ENCODE peak calls at places on chromosomes 3 and 15, in five cellular contexts. K is A549, M is H9, L is cardiac fibroblast, W is GM13976. A is an unnamed sample.
A peak's percentile ranks its signal among the peaks of the same experiment; 100 is the strongest.

GRCh38 chr15:81152339-81152738 is 18.3 kb downstream of the CFAP161 start:
- DNase-seq in M (no peak), K (no peak), W (no peak), L (no peak), A (no peak)

GRCh38 chr15:73571346-73571745 is 61.8 kb downstream of the NPTN start:
- DNase-seq in M (no peak), W (no peak), K (no peak), L (no peak), A (no peak)

GRCh38 chr3:157163554-157163953 is 3.6 kb upstream of the CCNL1 start:
- DNase-seq in K (no peak), L (no peak), M (no peak), W (no peak), A (no peak)

GRCh38 chr3:65342084-65342683 is 654.4 kb upstream of the ADAMTS9 start:
- DNase-seq in W (peak; percentile 44), M (peak; percentile 81), K (peak; percentile 56), L (peak; percentile 58), A (peak; percentile 75)

GRCh38 chr3:187293514-187293870 is 2.0 kb upstream of the MASP1 start:
- DNase-seq in K (no peak), W (no peak), L (no peak), M (no peak), A (no peak)

GRCh38 chr15:58882243-58882642 is 51.2 kb downstream of the SLTM start:
- DNase-seq in L (no peak), W (no peak), M (no peak), K (no peak), A (no peak)

GRCh38 chr3:72582211-72582878 is 265.9 kb downstream of the SHQ1 start:
- DNase-seq in L (no peak), M (no peak), W (peak; percentile 73), K (no peak), A (no peak)

GRCh38 chr15:97968380-97968779 is 7.9 kb downstream of the ARRDC4 start:
- DNase-seq in L (peak; percentile 81), K (no peak), W (no peak), M (no peak), A (no peak)

GRCh38 chr15:93152951-93153350 is 63.9 kb upstream of the RGMA start:
- DNase-seq in W (no peak), M (no peak), K (no peak), L (peak; percentile 34), A (no peak)

GRCh38 chr3:111151438-111151837 is 79.8 kb downstream of the NECTIN3 start:
- DNase-seq in W (no peak), K (peak; percentile 5), M (no peak), L (peak; percentile 24), A (no peak)

GRCh38 chr3:191499307-191500125 is 38.6 kb downstream of the PYDC2 start:
- DNase-seq in L (peak; percentile 48), K (no peak), W (no peak), M (peak; percentile 32), A (no peak)

GRCh38 chr15:39736646-39737550 is 45.7 kb downstream of the FSIP1 start:
- DNase-seq in K (no peak), W (no peak), M (no peak), L (no peak), A (no peak)

GRCh38 chr3:47433796-47434195 is 41.9 kb downstream of the SCAP start:
- DNase-seq in W (no peak), K (no peak), L (no peak), M (no peak), A (no peak)

GRCh38 chr15:32683906-32684584 is 33.8 kb upstream of the GREM1 start:
- DNase-seq in L (peak; percentile 93), M (no peak), K (peak; percentile 30), W (no peak), A (no peak)

GRCh38 chr15:64454282-64454681 is 6.1 kb upstream of the ZNF609 start:
- DNase-seq in L (no peak), K (no peak), W (no peak), M (no peak), A (no peak)

GRCh38 chr3:139935866-139936817 is 1.2 kb downstream of the CLSTN2 start:
- DNase-seq in M (peak; percentile 44), L (peak; percentile 3), W (peak; percentile 35), K (no peak), A (peak; percentile 41)

GRCh38 chr3:98884675-98885371 is 16.7 kb downstream of the DCBLD2 start:
- DNase-seq in L (peak; percentile 78), M (no peak), W (no peak), K (no peak), A (no peak)

GRCh38 chr3:67461667-67462142 is 192.7 kb downstream of the SUCLG2 start:
- DNase-seq in M (no peak), W (no peak), K (no peak), L (peak; percentile 68), A (no peak)

GRCh38 chr15:89496155-89497098 is at the start of gene RHCG:
- DNase-seq in W (peak; percentile 56), M (peak; percentile 92), K (peak; percentile 94), L (peak; percentile 50), A (peak; percentile 55)

GRCh38 chr15:51288143-51289065 is 50.0 kb downstream of the CYP19A1 start:
- DNase-seq in M (no peak), W (no peak), K (no peak), L (peak; percentile 44), A (no peak)

GRCh38 chr3:139455855-139456254 is 20.5 kb downstream of the RBP2 start:
- DNase-seq in W (no peak), M (no peak), L (no peak), K (no peak), A (no peak)

GRCh38 chr3:152943645-152944044 is 108.7 kb downstream of the P2RY1 start:
- DNase-seq in L (peak; percentile 10), M (no peak), K (peak; percentile 7), W (no peak), A (no peak)

GRCh38 chr3:71332813-71333212 is 250.7 kb downstream of the FOXP1 start:
- DNase-seq in M (no peak), L (no peak), W (no peak), K (no peak), A (no peak)

GRCh38 chr3:64454179-64454578 is 228.9 kb upstream of the PRICKLE2 start:
- DNase-seq in L (peak; percentile 78), K (no peak), W (no peak), M (no peak), A (no peak)

DNA sequence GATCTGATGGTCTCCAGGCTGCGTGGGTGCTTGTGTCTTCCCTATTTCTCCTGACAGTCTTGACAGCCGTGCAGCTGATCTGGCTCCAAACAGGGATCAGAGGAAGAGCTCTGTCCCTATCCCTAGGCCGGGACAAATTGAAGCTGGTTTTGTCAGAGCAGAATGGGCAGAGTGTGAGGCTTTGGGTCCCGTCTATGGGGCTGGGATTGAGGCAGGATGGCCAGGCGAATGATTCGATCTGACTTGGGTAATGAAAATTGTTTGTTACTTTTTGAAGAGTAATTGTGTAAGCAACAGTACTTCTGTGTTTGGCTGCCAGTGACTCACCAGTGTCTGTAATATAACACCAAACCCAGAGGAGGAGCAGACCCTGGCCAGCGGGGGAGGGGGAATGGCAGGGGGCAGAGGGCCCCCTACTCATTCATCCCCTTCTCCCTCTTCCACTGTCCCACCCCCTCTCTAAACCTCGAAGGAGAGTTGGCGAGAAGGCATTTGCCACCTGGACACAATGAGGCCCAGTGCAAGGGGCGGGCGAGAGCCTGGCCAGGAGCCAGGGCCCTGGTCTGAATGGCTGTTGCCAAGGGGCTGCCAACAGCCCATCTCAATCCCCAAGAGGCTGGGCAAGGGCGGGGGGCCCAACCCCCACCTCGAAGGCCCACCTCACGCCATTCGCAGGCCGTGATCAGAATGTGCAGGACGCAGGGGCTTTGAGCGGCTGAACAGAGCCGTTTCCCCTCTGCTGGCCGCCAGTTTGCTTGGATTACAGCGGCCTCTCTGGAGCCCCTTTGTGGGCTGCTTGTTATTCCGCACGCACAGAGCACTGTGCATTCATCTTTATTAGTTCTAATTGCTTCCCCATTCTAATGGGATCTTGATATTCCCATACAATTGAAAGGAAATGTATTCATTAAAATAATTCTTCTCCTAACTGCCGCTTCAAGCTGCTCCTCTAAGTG is 5.1 kb upstream of the MAGEF1 start:
- DNase-seq in L (peak; percentile 63), M (peak; percentile 60), K (no peak), W (peak; percentile 6), A (no peak)
- TF ChIP-seq CTCF in L (no peak), M (peak; percentile 27), K (no peak), W (no peak), A (no peak)

GRCh38 chr15:56016281-56016680 is 22.9 kb upstream of the NEDD4 start:
- DNase-seq in K (no peak), W (no peak), L (no peak), M (no peak), A (no peak)

GRCh38 chr15:56017920-56018319 is 24.5 kb upstream of the NEDD4 start:
- DNase-seq in W (no peak), M (no peak), L (no peak), K (no peak), A (no peak)

GRCh38 chr15:56019060-56019793 is 25.8 kb upstream of the NEDD4 start:
- DNase-seq in W (no peak), K (peak; percentile 51), M (no peak), L (no peak), A (no peak)

GRCh38 chr15:56017511-56017910 is 24.1 kb upstream of the NEDD4 start:
- DNase-seq in M (no peak), K (no peak), L (no peak), W (no peak), A (no peak)

DNA sequence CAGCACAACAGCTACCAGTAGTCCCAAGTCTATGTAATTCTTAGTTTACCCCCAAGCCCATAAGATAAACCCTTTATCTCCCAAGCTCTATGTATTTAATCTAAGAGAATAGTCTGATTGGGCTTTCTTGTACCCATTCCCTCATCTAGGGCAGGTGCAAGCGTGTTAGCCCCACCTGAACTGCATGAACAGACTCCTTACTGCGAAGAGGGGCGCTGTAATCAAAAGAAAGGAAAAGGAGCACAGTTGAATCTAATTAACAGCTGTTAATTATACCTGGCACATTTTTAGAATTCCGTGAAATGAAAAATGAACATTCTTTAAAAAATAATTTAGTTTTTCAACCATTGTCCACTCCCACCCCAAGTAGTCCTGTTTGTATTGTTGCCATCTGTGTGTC is 26.4 kb upstream of the NEDD4 start:
- DNase-seq in W (no peak), K (no peak), L (no peak), M (no peak), A (no peak)
- TF ChIP-seq CTCF in W (no peak), K (no peak), L (no peak), M (no peak), A (no peak)

DNA sequence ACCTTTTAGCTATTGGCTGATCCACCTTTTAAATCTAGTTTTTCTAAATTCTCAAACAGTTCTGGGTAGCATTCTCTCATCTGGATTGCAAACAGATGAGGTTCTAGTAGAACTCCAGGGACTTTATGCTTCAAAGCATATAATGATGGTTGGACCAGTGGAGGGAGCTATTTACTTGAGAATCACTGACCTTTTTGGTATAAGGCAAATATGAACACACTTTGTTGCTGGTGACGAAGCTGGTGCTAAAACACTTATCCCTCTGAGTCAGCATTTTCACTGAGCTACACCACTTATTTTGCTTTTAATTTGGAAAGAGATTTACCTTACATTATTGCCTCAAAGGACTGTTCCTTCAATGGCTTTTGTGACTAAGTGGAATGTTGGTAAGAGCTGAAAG is 58.6 kb upstream of the SLITRK3 start:
- DNase-seq in K (peak; percentile 72), M (no peak), L (peak; percentile 45), W (no peak), A (peak; percentile 22)
- TF ChIP-seq CTCF in K (peak; percentile 46), M (peak; percentile 64), L (no peak), W (no peak), A (no peak)

DNA sequence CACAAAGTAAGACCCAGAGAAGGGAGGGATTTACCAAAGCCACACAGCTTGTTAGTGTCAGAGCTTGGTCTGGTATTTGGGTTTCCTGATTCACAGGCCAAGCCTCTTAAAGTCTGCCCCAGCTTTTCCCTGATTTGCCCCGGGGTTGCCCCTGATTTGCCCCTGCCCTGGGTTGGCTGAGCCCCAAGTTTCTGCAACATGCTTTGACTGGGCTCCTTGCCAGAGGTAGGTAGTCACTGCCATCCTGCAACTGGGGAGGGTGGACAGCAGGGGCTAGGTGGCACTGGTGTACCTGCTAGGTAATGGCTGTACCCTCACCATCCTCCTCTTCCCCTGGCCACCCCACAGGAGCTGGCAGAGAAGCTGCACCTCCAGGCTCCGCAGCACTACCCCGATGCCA is 2.5 kb downstream of the MPI start:
- DNase-seq in K (no peak), W (no peak), L (no peak), M (no peak), A (no peak)
- TF ChIP-seq CTCF in K (no peak), W (no peak), L (no peak), M (no peak), A (no peak)